ENCODE peak calls at places on chromosomes 5 and 9, in seven cellular contexts. T, N, K, A, O, Q and R are unnamed samples.

GRCh38 chr9:122110100-122110833 is 17.2 kb upstream of the TTLL11 start:
- DNase-seq in T (no peak), N (no peak), K (no peak), A (no peak), O (no peak), Q (no peak), R (no peak)

GRCh38 chr9:34611811-34612787 is at the start of gene RPP25L:
- DNase-seq in T (peak), N (peak), K (peak), A (peak), O (peak), Q (peak), R (peak)

GRCh38 chr9:108056805-108057386 is 567.3 kb upstream of the KLF4 start:
- DNase-seq in T (no peak), N (no peak), K (no peak), A (no peak), O (peak), Q (no peak), R (no peak)

GRCh38 chr9:36772449-36773370 is 200.0 kb downstream of the MELK start:
- DNase-seq in T (peak), N (no peak), K (no peak), A (no peak), O (peak), Q (no peak), R (no peak)

GRCh38 chr9:88476491-88477271 is 58.3 kb upstream of the NXNL2 start:
- DNase-seq in T (no peak), N (no peak), K (no peak), A (no peak), O (peak), Q (no peak), R (no peak)

GRCh38 chr5:72871358-72872024 is 55.0 kb downstream of the TNPO1 start:
- DNase-seq in T (no peak), N (no peak), K (no peak), A (no peak), O (no peak), Q (no peak), R (no peak)

GRCh38 chr9:77678136-77678535 is 30.0 kb upstream of the GNA14 start:
- DNase-seq in T (no peak), N (no peak), K (no peak), A (no peak), O (peak), Q (no peak), R (no peak)

GRCh38 chr9:130140701-130141100 is 31.5 kb upstream of the NCS1 start:
- DNase-seq in T (no peak), N (no peak), K (no peak), A (no peak), O (no peak), Q (no peak), R (no peak)

GRCh38 chr5:136364307-136364706 is 1.0 kb downstream of the TRPC7 start:
- DNase-seq in T (peak), N (no peak), K (no peak), A (no peak), O (peak), Q (no peak), R (peak)